ENCODE peak calls at places on chromosomes 11 and 22, in four cellular contexts. J is non-pigmented ciliary epithelial cell, C is NCI-H510A treated with DMSO at 0.1 percent for 48 hours, Y is GM23248. A is an unnamed sample.

GRCh38 chr11:101049123-101049522 is 80.5 kb downstream of the PGR start:
- DNase-seq in J (no peak), C (no peak), Y (no peak), A (no peak)

GRCh38 chr11:130673698-130674097 is 225.3 kb downstream of the ADAMTS15 start:
- DNase-seq in J (no peak), C (no peak), Y (peak), A (no peak)

GRCh38 chr11:77813256-77813655 is 7.3 kb downstream of the RSF1 start:
- DNase-seq in J (no peak), C (no peak), Y (peak), A (no peak)

GRCh38 chr11:79321282-79321681 is 119.5 kb downstream of the TENM4 start:
- DNase-seq in J (no peak), C (no peak), Y (peak), A (no peak)

GRCh38 chr11:117303101-117303500 is 12.0 kb downstream of the BACE1-AS start:
- DNase-seq in J (no peak), C (peak), Y (no peak), A (no peak)

GRCh38 chr22:49764151-49764581 is 63.5 kb downstream of the BRD1 start:
- DNase-seq in J (no peak), C (no peak), Y (peak), A (no peak)

GRCh38 chr11:3853935-3854659 is 1.4 kb upstream of the STIM1 start:
- DNase-seq in J (no peak), C (no peak), Y (no peak), A (no peak)

GRCh38 chr11:65204646-65205601 is 23.2 kb downstream of the CAPN1 start:
- DNase-seq in J (no peak), C (peak), Y (peak), A (no peak)

GRCh38 chr11:125088576-125089455 is 22.6 kb downstream of the TMEM218 start:
- DNase-seq in J (no peak), C (no peak), Y (no peak), A (no peak)

GRCh38 chr11:130214861-130215530 is 55.4 kb downstream of the ST14 start:
- DNase-seq in J (no peak), C (no peak), Y (no peak), A (no peak)

GRCh38 chr11:61429346-61429690 is 457 bp downstream of the CPSF7 start:
- DNase-seq in J (no peak), C (peak), Y (peak), A (no peak)

GRCh38 chr11:72848846-72849466 is 34.7 kb downstream of the ATG16L2 start:
- DNase-seq in J (no peak), C (peak), Y (peak), A (no peak)

GRCh38 chr22:41512421-41513194 is 31.7 kb downstream of the POLR3H start:
- DNase-seq in J (peak), C (peak), Y (peak), A (no peak)

A was measured in BJ.